ENCODE peak calls at places on chromosomes 13 and 19, in six cellular contexts. G, P, M, N, F and W are unnamed samples. For H3K4me1, the result is how much of the 10 kb centered on the place peaks cover.

GRCh38 chr13:110340812-110341444 is 33.8 kb downstream of the COL4A2 start:
- DNase-seq in G (peak), N (no peak), F (no peak), P (peak), M (no peak), W (peak)

GRCh38 chr13:29922281-29922821 is 71.9 kb upstream of the UBL3 start:
- DNase-seq in F (peak), M (no peak), G (no peak), P (peak), N (no peak), W (no peak)

GRCh38 chr13:103328899-103329298 is 262.7 kb upstream of the SLC10A2 start:
- DNase-seq in N (no peak), P (peak), G (no peak), F (no peak), M (no peak), W (no peak)

GRCh38 chr19:48720251-48720612 is 707 bp upstream of the MAMSTR start:
- DNase-seq in G (no peak), N (no peak), M (no peak), F (no peak), P (no peak), W (no peak)

GRCh38 chr13:23321534-23322241 is 111.8 kb downstream of the SACS start:
- DNase-seq in F (peak), G (peak), N (no peak), P (peak), M (no peak), W (no peak)

GRCh38 chr13:109868583-109869311 is 82.4 kb upstream of the IRS2 start:
- DNase-seq in P (no peak), N (no peak), M (no peak), F (peak), G (no peak), W (no peak)

GRCh38 chr19:49913720-49914119 is 15.3 kb upstream of the ATF5 start:
- DNase-seq in G (no peak), M (no peak), F (no peak), P (no peak), N (no peak), W (no peak)

GRCh38 chr13:49366841-49367240 is 77.0 kb downstream of the CAB39L start:
- DNase-seq in F (no peak), M (no peak), N (no peak), P (peak), G (no peak), W (no peak)

GRCh38 chr19:38685666-38686529 is 38.4 kb downstream of the ACTN4 start:
- DNase-seq in F (peak), P (peak), M (no peak), G (no peak), N (no peak), W (no peak)

GRCh38 chr19:2775556-2776430 is 7.3 kb downstream of the SGTA start:
- DNase-seq in P (peak), N (no peak), G (peak), F (no peak), M (no peak), W (peak)

GRCh38 chr13:112244061-112244460 is 132.1 kb upstream of the SPACA7 start:
- DNase-seq in G (no peak), M (no peak), P (no peak), N (no peak), F (no peak), W (no peak)

GRCh38 chr19:35986664-35987570 is 8.1 kb upstream of the SDHAF1 start:
- DNase-seq in N (no peak), F (peak), M (no peak), G (peak), P (no peak), W (peak)
- H3K4me3 ChIP-seq in N (peak), F (peak), M (no peak), G (peak), P (peak), W (peak)

DNA sequence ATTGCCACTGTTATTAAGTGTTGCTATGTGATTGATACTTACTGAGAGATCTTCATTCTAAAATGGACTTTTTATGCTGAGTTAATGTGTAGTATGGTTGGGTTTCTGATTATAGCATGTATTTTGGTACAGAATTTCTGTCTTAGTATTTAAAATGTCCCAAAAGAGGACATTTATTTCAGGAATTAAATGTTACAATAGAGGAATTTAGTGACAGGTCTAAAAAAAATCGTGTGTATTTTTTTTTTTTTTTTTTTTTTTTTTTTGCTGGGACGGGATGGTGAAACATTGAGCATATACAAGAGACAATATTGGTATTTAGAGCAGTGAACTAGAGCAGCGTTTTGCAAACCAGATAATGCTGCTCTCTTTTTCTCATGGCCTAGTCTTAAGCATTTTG is 27.9 kb downstream of the URI1 start:
- DNase-seq in G (no peak), N (no peak), M (no peak), P (no peak), F (no peak), W (no peak)
- H3K4me1 ChIP-seq in G (under half), N (under half), M (under half), P (under half), F (under half), W (under half)

DNA sequence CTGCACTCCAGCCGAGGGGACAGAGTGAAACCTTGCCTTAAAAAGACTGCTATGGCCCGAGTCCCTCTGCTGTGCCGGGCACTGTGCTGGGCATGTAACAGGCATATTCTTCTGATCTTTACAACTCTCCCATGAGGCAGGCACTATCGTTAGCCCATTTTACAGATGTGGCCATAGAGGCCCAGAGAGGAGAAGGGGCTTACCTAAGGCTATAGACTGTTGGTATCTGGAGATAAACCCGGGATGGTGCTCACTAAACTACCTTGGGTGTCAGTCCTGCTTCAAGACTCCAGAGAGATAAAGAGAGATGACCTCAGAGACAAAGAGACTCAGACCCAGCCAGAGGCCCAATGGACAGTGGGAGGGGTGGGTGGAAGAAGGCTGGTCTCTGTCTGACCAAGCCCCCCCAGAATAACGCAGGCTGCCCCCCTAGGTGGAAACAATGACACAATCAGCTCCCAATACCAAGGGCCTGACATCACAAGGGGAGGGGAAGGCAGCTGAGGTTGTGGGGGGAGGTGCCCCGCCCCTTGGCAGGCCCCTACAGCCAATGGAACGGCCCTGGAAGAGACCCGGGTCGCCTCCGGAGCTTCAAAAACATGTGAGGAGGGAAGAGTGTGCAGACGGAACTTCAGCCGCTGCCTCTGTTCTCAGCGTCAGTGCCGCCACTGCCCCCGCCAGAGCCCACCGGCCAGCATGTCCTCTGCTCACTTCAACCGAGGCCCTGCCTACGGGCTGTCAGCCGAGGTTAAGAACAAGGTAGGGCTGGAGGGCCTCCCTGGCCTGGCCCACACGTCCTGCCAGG is at the start of gene CNN1:
- DNase-seq in M (no peak), N (peak), F (no peak), G (peak), P (peak), W (no peak)
- H3K4me3 ChIP-seq in M (no peak), N (peak), F (no peak), G (peak), P (peak), W (peak)

DNA sequence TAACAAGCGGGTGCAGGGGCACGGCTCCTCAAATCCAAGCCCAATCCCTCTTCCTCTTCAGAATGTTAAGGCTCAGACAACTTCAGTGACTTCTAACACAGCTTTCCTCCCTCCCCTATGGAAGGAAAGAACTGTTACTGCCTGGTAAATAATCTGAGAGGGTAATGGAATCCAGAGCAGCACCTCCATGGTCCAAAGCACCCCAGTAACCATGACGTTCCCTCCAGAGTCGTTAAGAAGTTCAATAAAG is 969 bp downstream of the AKT2 start:
- DNase-seq in N (no peak), F (no peak), P (no peak), M (no peak), G (no peak), W (no peak)
- H3K4me1 ChIP-seq in N (under half), F (under half), P (under half), M (under half), G (half or more), W (under half)

DNA sequence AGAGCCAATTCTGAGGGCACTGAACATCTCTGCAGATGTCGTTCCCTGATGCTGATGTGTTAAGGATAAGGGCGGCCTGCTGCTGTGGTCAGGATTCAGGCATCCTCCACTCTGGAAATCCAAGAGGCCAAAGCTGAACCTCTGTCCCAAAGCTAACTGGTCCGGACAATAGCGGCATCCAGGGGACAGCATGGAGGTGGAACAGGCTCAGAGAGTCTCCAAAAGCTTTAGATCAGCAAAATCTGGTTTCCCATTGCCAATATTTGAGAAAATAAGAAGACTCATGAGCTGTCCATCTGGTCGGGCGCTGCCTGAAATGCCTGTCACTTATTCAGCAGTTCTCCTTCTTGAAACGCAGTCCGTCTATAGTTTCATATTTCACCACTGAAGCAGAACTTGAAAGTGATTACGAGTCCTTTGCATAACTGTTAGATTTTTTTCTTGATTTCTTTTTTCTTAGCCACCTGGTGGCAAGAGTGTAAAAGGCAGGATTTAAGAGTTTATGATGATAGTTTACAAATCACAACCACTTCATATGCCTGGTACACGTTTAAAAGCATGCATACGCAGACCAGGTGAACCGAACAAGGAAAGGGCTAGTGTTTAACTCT is 45.9 kb downstream of the GGACT start:
- DNase-seq in F (peak), M (no peak), N (no peak), G (no peak), P (peak), W (no peak)
- H3K4me3 ChIP-seq in F (no peak), M (no peak), N (no peak), G (no peak), P (no peak), W (no peak)

GRCh38 chr13:98780451-98780850 is 28.0 kb upstream of the SLC15A1 start:
- DNase-seq in M (no peak), G (no peak), P (no peak), N (no peak), F (no peak), W (no peak)
- H3K4me1 ChIP-seq in M (under half), G (under half), P (under half), N (under half), F (under half), W (under half)

GRCh38 chr19:18896421-18896841 is 473 bp upstream of the CERS1 start:
- DNase-seq in N (no peak), G (no peak), P (no peak), F (peak), M (no peak), W (peak)

GRCh38 chr19:18895828-18896341 is at the start of gene CERS1:
- DNase-seq in F (no peak), P (no peak), N (no peak), G (no peak), M (no peak), W (no peak)

GRCh38 chr19:18893573-18894253 is 2.2 kb downstream of the CERS1 start:
- DNase-seq in F (no peak), G (no peak), M (no peak), N (no peak), P (no peak), W (no peak)

GRCh38 chr19:18895038-18895827 is 725 bp downstream of the CERS1 start:
- DNase-seq in G (no peak), P (peak), N (no peak), M (no peak), F (peak), W (peak)

DNA sequence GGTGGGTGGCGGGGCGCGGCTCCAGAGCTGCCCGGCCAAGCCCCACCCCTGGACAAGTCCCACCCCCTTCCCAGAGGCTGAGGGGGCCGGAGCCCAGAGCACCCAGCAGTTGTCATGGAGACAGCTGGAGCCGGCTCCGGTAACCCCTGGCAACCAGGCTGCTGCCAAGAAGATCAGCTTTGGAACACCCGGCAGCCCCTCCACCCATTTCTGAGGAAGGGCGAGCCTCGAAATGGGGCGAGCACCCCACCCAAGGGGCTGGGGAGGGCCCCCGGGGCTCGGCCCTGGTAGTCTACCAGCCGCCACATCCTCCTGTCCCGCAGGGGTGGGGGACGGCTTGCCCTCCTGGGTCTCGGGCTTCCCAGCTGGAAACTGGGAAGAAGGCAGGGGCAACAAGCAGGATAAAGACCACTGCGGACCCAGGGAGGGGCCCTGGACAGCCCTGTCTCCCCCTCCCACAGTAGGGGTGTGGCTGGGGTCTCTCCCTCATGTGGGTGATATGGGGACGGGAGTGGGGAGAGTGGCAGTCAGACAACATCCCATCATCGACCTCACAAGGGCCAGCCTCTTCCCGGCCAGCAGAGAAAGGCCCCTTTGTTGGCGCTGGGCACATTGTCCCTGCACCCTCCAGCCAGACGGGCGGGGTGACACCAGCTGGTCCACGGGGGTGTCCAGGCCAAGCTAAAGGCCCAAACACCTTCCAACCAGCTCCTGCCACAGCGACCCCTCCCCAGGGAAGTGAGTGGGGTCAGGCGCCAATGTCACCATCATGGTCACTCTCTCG is 1.5 kb downstream of the CERS1 start:
- DNase-seq in F (no peak), P (peak), N (no peak), G (no peak), M (no peak), W (no peak)
- H3K4me3 ChIP-seq in F (peak), P (peak), N (peak), G (peak), M (no peak), W (no peak)

DNA sequence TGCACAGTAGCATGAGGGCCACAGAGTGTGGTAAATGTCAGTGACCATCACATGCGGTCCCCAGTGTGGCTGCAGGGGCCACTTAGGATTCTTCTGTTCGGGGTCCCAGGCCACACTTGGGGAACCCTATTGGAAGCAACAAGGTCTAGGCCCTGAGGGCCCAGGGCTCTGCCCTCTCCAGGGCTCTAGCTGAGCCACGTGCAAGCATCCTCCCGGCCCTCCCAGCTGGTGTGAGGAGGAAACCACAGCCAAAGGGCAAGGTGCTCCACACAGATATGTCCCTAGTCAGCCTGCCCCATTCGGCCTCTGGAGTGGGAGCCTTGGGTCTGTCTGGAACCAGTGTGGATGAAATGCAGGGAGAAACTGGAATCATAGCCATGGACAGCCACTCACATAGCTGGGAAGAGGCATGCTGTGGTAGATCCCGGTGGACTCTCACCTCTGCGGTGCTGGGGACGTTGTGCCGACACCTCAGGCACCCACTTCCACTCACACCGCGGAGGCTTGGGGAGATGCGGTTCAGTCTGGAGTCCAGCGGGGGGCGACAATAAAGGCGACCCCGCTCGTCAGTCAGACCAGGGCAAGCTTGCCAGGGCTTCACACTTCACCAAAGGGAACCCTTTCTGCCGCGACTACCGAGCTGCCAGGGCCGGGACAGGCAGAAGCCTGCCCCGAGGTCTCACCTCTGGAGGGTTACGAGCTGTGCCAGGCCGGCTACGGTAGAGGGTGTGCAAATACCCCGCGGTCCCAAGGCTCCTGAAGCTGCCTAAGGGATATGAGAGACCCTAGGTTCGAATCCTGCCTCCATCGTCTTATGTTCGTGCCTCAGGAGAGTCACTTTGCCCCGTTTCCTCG is 4.3 kb upstream of the ZNF497 start:
- DNase-seq in N (no peak), F (no peak), M (no peak), P (no peak), G (no peak), W (no peak)
- H3K4me1 ChIP-seq in N (under half), F (under half), M (under half), P (under half), G (under half), W (under half)

DNA sequence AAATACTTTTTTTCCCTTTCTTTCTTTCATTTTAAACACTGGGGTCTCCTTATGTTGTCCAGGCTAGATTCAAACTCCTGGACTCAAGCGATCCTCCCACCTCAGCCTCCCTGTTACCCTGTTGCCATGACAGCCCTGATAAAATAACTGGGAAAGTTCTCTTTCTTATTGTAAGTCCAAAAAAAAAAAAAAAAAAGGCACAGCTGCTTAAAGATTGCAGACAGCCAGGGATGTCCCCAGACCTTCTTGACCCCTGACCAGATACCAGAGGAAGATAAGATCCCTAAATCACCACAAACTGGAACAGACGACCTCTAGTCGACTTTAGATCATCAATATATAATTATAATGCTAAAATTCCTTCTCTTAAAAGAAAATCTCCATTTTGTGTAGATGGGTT is 1.1 kb upstream of the MVB12A start:
- DNase-seq in N (no peak), M (no peak), P (peak), F (no peak), G (no peak), W (no peak)
- H3K4me3 ChIP-seq in N (peak), M (no peak), P (no peak), F (peak), G (no peak), W (peak)

DNA sequence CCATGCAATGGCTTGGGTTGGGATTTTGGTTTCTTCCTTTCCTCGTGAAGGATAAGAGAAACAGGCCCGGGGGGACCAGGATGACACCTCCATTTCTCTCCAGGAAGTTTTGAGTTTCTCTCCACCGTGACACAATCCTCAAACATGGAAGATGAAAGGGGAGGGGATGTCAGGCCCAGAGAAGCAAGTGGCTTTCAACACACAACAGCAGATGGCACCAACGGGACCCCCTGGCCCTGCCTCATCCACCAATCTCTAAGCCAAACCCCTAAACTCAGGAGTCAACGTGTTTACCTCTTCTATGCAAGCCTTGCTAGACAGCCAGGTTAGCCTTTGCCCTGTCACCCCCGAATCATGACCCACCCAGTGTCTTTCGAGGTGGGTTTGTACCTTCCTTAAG is 24.1 kb downstream of the SPC24 start:
- DNase-seq in G (no peak), P (no peak), M (no peak), N (no peak), F (no peak), W (no peak)
- H3K4me1 ChIP-seq in G (under half), P (under half), M (under half), N (under half), F (under half), W (under half)